ENCODE peak calls at places on chromosomes 2 and 18, in four cellular contexts. T, D, C and Q are unnamed samples.

GRCh38 chr2:127094509-127095366 is 12.2 kb downstream of the BIN1 start:
- DNase-seq in T (no peak), D (peak), C (no peak), Q (no peak)

GRCh38 chr2:55338268-55338667 is 69.2 kb upstream of the MTIF2 start:
- DNase-seq in T (no peak), D (peak), C (no peak), Q (peak)

GRCh38 chr2:197159681-197160211 is 150.8 kb downstream of the ANKRD44 start:
- DNase-seq in T (no peak), D (peak), C (no peak), Q (peak)

GRCh38 chr2:140880573-140880972 is 1250.2 kb downstream of the LRP1B start:
- DNase-seq in T (peak), D (no peak), C (no peak), Q (peak)

GRCh38 chr2:10786240-10786982 is 26.2 kb downstream of the PDIA6 start:
- DNase-seq in T (no peak), D (no peak), C (no peak), Q (no peak)

GRCh38 chr2:3789246-3789645 is 85.9 kb downstream of the DCDC2C start:
- DNase-seq in T (no peak), D (no peak), C (no peak), Q (peak)

GRCh38 chr2:19753314-19753713 is 148.5 kb downstream of the TTC32 start:
- DNase-seq in T (no peak), D (peak), C (no peak), Q (no peak)

GRCh38 chr2:64485961-64486360 is 32.0 kb downstream of the LGALSL start:
- DNase-seq in T (no peak), D (peak), C (no peak), Q (peak)

GRCh38 chr18:35672897-35673296 is 91.4 kb downstream of the GALNT1 start:
- DNase-seq in T (peak), D (peak), C (no peak), Q (peak)

GRCh38 chr2:203022751-203023150 is 8.1 kb downstream of the NBEAL1 start:
- DNase-seq in T (no peak), D (peak), C (no peak), Q (peak)

GRCh38 chr2:38702413-38702812 is 36.5 kb downstream of the GALM start:
- DNase-seq in T (peak), D (peak), C (no peak), Q (peak)

GRCh38 chr2:239818531-239819011 is 206.6 kb downstream of the NDUFA10 start:
- DNase-seq in T (no peak), D (no peak), C (no peak), Q (no peak)

GRCh38 chr2:148875387-148876051 is 492 bp downstream of the KIF5C start:
- DNase-seq in T (no peak), D (no peak), C (peak), Q (no peak)

GRCh38 chr2:42793314-42794270 is 1.2 kb upstream of the HAAO start:
- DNase-seq in T (no peak), D (no peak), C (no peak), Q (no peak)